ENCODE peak calls at places on chromosomes 11 and 22, in ten cellular contexts. Z, G, A, Y, B, T, H, O, M and X are unnamed samples.
A peak's percentile ranks its signal among the peaks of the same experiment; 100 is the strongest.

GRCh38 chr11:18374956-18375355 is 19.4 kb upstream of the LDHA start:
- DNase-seq in Z (no peak), G (no peak), A (no peak), Y (no peak), B (no peak), T (no peak), H (no peak), O (no peak), M (no peak), X (no peak)

GRCh38 chr11:70661763-70662501 is 263.6 kb downstream of the CTTN start:
- DNase-seq in Z (no peak), G (no peak), A (no peak), Y (no peak), B (no peak), T (no peak), H (no peak), O (no peak), M (no peak), X (no peak)

GRCh38 chr22:35334010-35334409 is 34.3 kb downstream of the TOM1 start:
- DNase-seq in Z (no peak), G (no peak), A (no peak), Y (no peak), B (no peak), T (no peak), H (no peak), O (no peak), M (no peak), X (no peak)

GRCh38 chr11:28232649-28233048 is 124.5 kb downstream of the METTL15 start:
- DNase-seq in Z (no peak), G (no peak), A (no peak), Y (no peak), B (no peak), T (no peak), H (no peak), O (no peak), M (no peak), X (no peak)

GRCh38 chr22:22201925-22202343 is 42.7 kb upstream of the VPREB1 start:
- DNase-seq in Z (no peak), G (no peak), A (no peak), Y (no peak), B (no peak), T (no peak), H (no peak), O (no peak), M (no peak), X (no peak)

GRCh38 chr11:2651826-2652237 is 48.0 kb downstream of the KCNQ1OT1 start:
- DNase-seq in Z (no peak), G (peak; percentile 56), A (no peak), Y (no peak), B (no peak), T (no peak), H (no peak), O (no peak), M (no peak), X (no peak)

GRCh38 chr11:5363712-5364111 is 12.4 kb downstream of the OR51B6 start:
- DNase-seq in Z (no peak), G (no peak), A (no peak), Y (no peak), B (no peak), T (no peak), H (no peak), O (no peak), M (no peak), X (no peak)

GRCh38 chr11:12841946-12842630 is 167.0 kb upstream of the RASSF10 start:
- DNase-seq in Z (peak; percentile 61), G (no peak), A (peak; percentile 72), Y (peak; percentile 39), B (no peak), T (no peak), H (peak; percentile 85), O (peak; percentile 28), M (no peak), X (peak; percentile 19)

GRCh38 chr11:70825893-70826540 is 426.4 kb downstream of the SHANK2 start:
- DNase-seq in Z (no peak), G (no peak), A (peak; percentile 58), Y (no peak), B (no peak), T (no peak), H (no peak), O (no peak), M (no peak), X (no peak)

GRCh38 chr22:38449776-38450175 is 5.2 kb downstream of the KCNJ4 start:
- DNase-seq in Z (no peak), G (no peak), A (no peak), Y (no peak), B (no peak), T (no peak), H (no peak), O (no peak), M (no peak), X (no peak)

GRCh38 chr11:115297330-115297729 is 206.9 kb downstream of the CADM1 start:
- DNase-seq in Z (no peak), G (no peak), A (no peak), Y (no peak), B (no peak), T (no peak), H (no peak), O (no peak), M (no peak), X (no peak)

GRCh38 chr11:58919980-58920379 is 19.3 kb upstream of the GLYATL1 start:
- DNase-seq in Z (no peak), G (no peak), A (no peak), Y (no peak), B (no peak), T (no peak), H (no peak), O (no peak), M (no peak), X (no peak)

GRCh38 chr11:23425379-23425778 is 565.1 kb upstream of the CCDC179 start:
- DNase-seq in Z (no peak), G (no peak), A (no peak), Y (no peak), B (no peak), T (no peak), H (no peak), O (no peak), M (no peak), X (no peak)

GRCh38 chr11:46322759-46323158 is 24.5 kb upstream of the DGKZ start:
- DNase-seq in Z (peak; percentile 51), G (no peak), A (peak; percentile 47), Y (no peak), B (no peak), T (no peak), H (no peak), O (no peak), M (no peak), X (peak; percentile 74)

GRCh38 chr11:38089728-38090127 is 1491.7 kb upstream of the RAG2 start:
- DNase-seq in Z (peak; percentile 0), G (no peak), A (no peak), Y (peak; percentile 21), B (no peak), T (no peak), H (no peak), O (no peak), M (no peak), X (no peak)

GRCh38 chr11:16827139-16827538 is 88.7 kb downstream of the C11orf58 start:
- DNase-seq in Z (no peak), G (no peak), A (no peak), Y (no peak), B (no peak), T (no peak), H (no peak), O (no peak), M (no peak), X (no peak)

GRCh38 chr11:72716291-72716690 is 35.9 kb downstream of the ARAP1 start:
- DNase-seq in Z (no peak), G (no peak), A (no peak), Y (no peak), B (no peak), T (no peak), H (no peak), O (no peak), M (no peak), X (no peak)

GRCh38 chr22:37163618-37164534 is 14.2 kb upstream of the IL2RB start:
- DNase-seq in Z (no peak), G (no peak), A (no peak), Y (no peak), B (no peak), T (peak; percentile 72), H (no peak), O (no peak), M (no peak), X (no peak)
- TF ChIP-seq POLR2A in Z (no peak), G (no peak), A (no peak), Y (no peak), B (no peak), T (no peak), H (no peak), O (no peak), M (no peak), X (no peak)

GRCh38 chr22:48937032-48937639 is 890.5 kb downstream of the BRD1 start:
- DNase-seq in Z (no peak), G (peak; percentile 53), A (no peak), Y (no peak), B (no peak), T (no peak), H (no peak), O (no peak), M (no peak), X (no peak)
- TF ChIP-seq POLR2A in Z (no peak), G (no peak), A (no peak), Y (no peak), B (no peak), T (no peak), H (no peak), O (no peak), M (no peak), X (no peak)

GRCh38 chr11:35366798-35367197 is 52.6 kb downstream of the SLC1A2 start:
- DNase-seq in Z (no peak), G (no peak), A (no peak), Y (no peak), B (no peak), T (no peak), H (no peak), O (no peak), M (no peak), X (no peak)
- TF ChIP-seq POLR2A in Z (no peak), G (no peak), A (no peak), Y (no peak), B (no peak), T (no peak), H (no peak), O (no peak), M (no peak), X (no peak)

GRCh38 chr11:69382131-69383128 is 88.5 kb downstream of the MYEOV start:
- DNase-seq in Z (no peak), G (peak; percentile 86), A (peak; percentile 29), Y (no peak), B (peak; percentile 15), T (peak; percentile 51), H (no peak), O (no peak), M (no peak), X (no peak)
- TF ChIP-seq POLR2A in Z (no peak), G (no peak), A (no peak), Y (no peak), B (no peak), T (no peak), H (no peak), O (no peak), M (no peak), X (peak; percentile 14)

DNA sequence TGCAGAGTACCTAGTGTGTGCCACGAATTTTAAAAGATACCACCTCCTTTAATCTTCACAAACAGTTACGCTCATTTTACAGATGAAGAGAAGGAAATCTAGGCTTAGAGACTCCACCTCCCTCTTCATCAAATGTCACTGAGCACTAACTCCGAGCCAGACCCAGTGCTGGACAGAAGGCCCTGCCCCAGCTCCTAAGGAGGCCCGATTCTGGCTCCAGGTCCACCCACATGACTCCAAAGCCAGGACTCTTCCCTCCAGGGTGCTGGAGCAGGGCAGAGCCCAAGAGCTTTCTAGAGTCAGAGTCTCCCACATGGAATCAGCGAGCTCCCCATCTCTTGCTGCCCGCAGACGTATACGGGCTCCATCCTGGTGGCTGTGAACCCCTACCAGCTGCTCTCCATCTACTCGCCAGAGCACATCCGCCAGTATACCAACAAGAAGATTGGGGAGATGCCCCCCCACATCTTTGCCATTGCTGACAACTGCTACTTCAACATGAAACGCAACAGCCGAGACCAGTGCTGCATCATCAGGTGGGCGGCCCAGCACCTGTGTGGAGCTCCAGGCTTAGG is 27.6 kb downstream of the MYO7A start:
- DNase-seq in Z (no peak), G (no peak), A (no peak), Y (no peak), B (no peak), T (no peak), H (no peak), O (no peak), M (no peak), X (no peak)
- TF ChIP-seq POLR2A in Z (no peak), G (no peak), A (no peak), Y (no peak), B (no peak), T (no peak), H (no peak), O (no peak), M (no peak), X (no peak)